ENCODE peak calls at places on chromosomes 3 and 15, in eight cellular contexts. A is central memory CD4-positive, alpha-beta T cell; M is CD8-positive, alpha-beta memory T cell; F is LHCN-M2; G is T-helper 22 cell; K is NCI-H1092 treated with DMSO at 0.1 percent for 48 hours; C is head of caudate nucleus; S is left ventricle myocardium inferior. Z is an unnamed sample.

GRCh38 chr15:36133686-36134085 is 445.7 kb upstream of the CDIN1 start:
- DNase-seq in M (no peak), G (no peak), S (no peak), K (no peak), F (no peak), C (no peak), A (no peak), Z (no peak)

GRCh38 chr3:128278761-128279593 is 125.7 kb downstream of the EEFSEC start:
- DNase-seq in K (peak; percentile 80), C (peak; percentile 79), F (no peak), A (no peak), M (no peak), G (no peak), S (peak; percentile 80), Z (no peak)

GRCh38 chr3:37321863-37322262 is 147.5 kb upstream of the LRRFIP2 start:
- DNase-seq in M (no peak), A (no peak), G (no peak), C (no peak), S (no peak), F (no peak), K (no peak), Z (no peak)

GRCh38 chr3:184174278-184174645 is 393 bp upstream of the AP2M1 start:
- DNase-seq in C (no peak), F (no peak), K (no peak), M (no peak), A (no peak), G (no peak), S (no peak), Z (no peak)

GRCh38 chr15:32041294-32041693 is 11.0 kb downstream of the CHRNA7 start:
- DNase-seq in C (no peak), F (no peak), G (no peak), K (no peak), M (no peak), S (no peak), A (no peak), Z (no peak)

GRCh38 chr3:13715961-13716360 is 163.9 kb downstream of the WNT7A start:
- DNase-seq in M (no peak), F (no peak), G (no peak), K (no peak), A (no peak), S (no peak), C (peak; percentile 24), Z (no peak)

GRCh38 chr3:194561306-194561974 is 71.8 kb downstream of the TMEM44 start:
- DNase-seq in G (no peak), C (no peak), A (no peak), S (no peak), M (no peak), K (no peak), F (no peak), Z (no peak)

GRCh38 chr15:52651868-52652267 is 27.3 kb downstream of the ATOSA start:
- DNase-seq in A (peak; percentile 36), M (no peak), F (peak; percentile 96), G (peak; percentile 8), K (peak; percentile 62), C (peak; percentile 79), S (peak; percentile 45), Z (peak; percentile 51)

GRCh38 chr3:149678365-149678948 is 20.6 kb upstream of the WWTR1 start:
- DNase-seq in C (no peak), G (no peak), K (no peak), S (no peak), A (no peak), F (peak; percentile 84), M (no peak), Z (no peak)

GRCh38 chr3:120348065-120348980 is 831 bp downstream of the LRRC58 start:
- DNase-seq in G (no peak), A (peak; percentile 66), M (peak; percentile 32), F (no peak), C (no peak), K (peak; percentile 67), S (no peak), Z (no peak)

GRCh38 chr3:101466465-101467309 is 46.3 kb downstream of the SENP7 start:
- DNase-seq in A (peak; percentile 70), K (no peak), M (no peak), S (no peak), G (no peak), F (no peak), C (peak; percentile 47), Z (no peak)

GRCh38 chr3:196440041-196440537 is 7.9 kb upstream of the UBXN7 start:
- DNase-seq in F (peak; percentile 66), S (peak; percentile 36), A (no peak), G (no peak), K (no peak), M (no peak), C (no peak), Z (no peak)

GRCh38 chr3:112811150-112811884 is 35.3 kb downstream of the CD200R1L start:
- DNase-seq in A (no peak), G (no peak), S (peak; percentile 30), M (no peak), F (peak; percentile 86), K (no peak), C (no peak), Z (no peak)

GRCh38 chr3:177893321-177893720 is 642.9 kb upstream of the KCNMB2 start:
- DNase-seq in K (no peak), F (peak; percentile 65), G (no peak), A (no peak), S (no peak), M (no peak), C (no peak), Z (no peak)

GRCh38 chr15:41292521-41292920 is 39.9 kb downstream of the OIP5 start:
- DNase-seq in M (no peak), S (no peak), K (no peak), A (no peak), F (no peak), C (no peak), G (no peak), Z (no peak)

Z was measured in immature natural killer cell.